ENCODE peak calls at places on chromosomes 13 and 19, in seven cellular contexts. L is H9, G is mesenchymal stem cell, V is IMR-90, D is neuronal stem cell, O is H1, R is trophoblast cell. N is an unnamed sample. For H3K4me1, the result is how much of the 10 kb centered on the place peaks cover.

GRCh38 chr19:15433519-15434069 is 14.8 kb upstream of the AKAP8L start:
- DNase-seq in L (no peak), G (no peak), V (no peak), D (no peak), O (no peak), R (no peak), N (no peak)

GRCh38 chr19:48795855-48796142 is 15.0 kb downstream of the BCAT2 start:
- DNase-seq in L (no peak), G (no peak), V (no peak), D (no peak), O (no peak), R (no peak), N (no peak)

GRCh38 chr19:36032251-36033104 is at the start of gene CLIP3:
- DNase-seq in L (peak), G (peak), V (peak), D (peak), O (no peak), R (peak), N (peak)

GRCh38 chr19:3775831-3776230 is 3.8 kb upstream of the RAX2 start:
- DNase-seq in L (no peak), G (no peak), V (no peak), D (no peak), O (no peak), R (no peak), N (no peak)

GRCh38 chr19:42277821-42278809 is 9.1 kb downstream of the CIC start:
- DNase-seq in L (peak), G (peak), V (no peak), D (no peak), O (no peak), R (no peak), N (no peak)

GRCh38 chr19:6272411-6272791 is 7.4 kb downstream of the MLLT1 start:
- DNase-seq in L (no peak), G (no peak), V (no peak), D (no peak), O (no peak), R (no peak), N (no peak)

GRCh38 chr19:42312370-42312769 is 739 bp upstream of the TMEM145 start:
- DNase-seq in L (no peak), G (no peak), V (no peak), D (no peak), O (no peak), R (no peak), N (no peak)

GRCh38 chr19:6866646-6867255 is 20.6 kb upstream of the ADGRE1 start:
- DNase-seq in L (no peak), G (no peak), V (no peak), D (no peak), O (no peak), R (no peak), N (no peak)

GRCh38 chr13:29713841-29714240 is 118.4 kb upstream of the SLC7A1 start:
- DNase-seq in L (no peak), G (no peak), V (peak), D (no peak), O (no peak), R (peak), N (peak)

GRCh38 chr13:25112856-25113255 is 16.9 kb downstream of the PABPC3 start:
- DNase-seq in L (no peak), G (no peak), V (no peak), D (no peak), O (no peak), R (no peak), N (no peak)

GRCh38 chr19:58570770-58571574 is 2.2 kb downstream of the MZF1 start:
- DNase-seq in L (no peak), G (no peak), V (no peak), D (no peak), O (no peak), R (no peak), N (no peak)

GRCh38 chr19:35346193-35347052 is 1.3 kb upstream of the FFAR1 start:
- DNase-seq in L (peak), G (no peak), V (no peak), D (no peak), O (no peak), R (no peak), N (no peak)

GRCh38 chr13:27969073-27969865 is at the start of gene CDX2:
- DNase-seq in L (peak), G (peak), V (no peak), D (no peak), O (no peak), R (no peak), N (peak)

GRCh38 chr13:100298691-100299090 is 209.8 kb downstream of the PCCA start:
- DNase-seq in L (no peak), G (no peak), V (no peak), D (no peak), O (no peak), R (no peak), N (no peak)

GRCh38 chr19:39402417-39403297 is 4.0 kb upstream of the ZFP36 start:
- DNase-seq in L (peak), G (peak), V (peak), D (peak), O (no peak), R (peak), N (peak)

GRCh38 chr19:50559636-50560035 is 8.6 kb downstream of the LRRC4B start:
- DNase-seq in L (no peak), G (no peak), V (no peak), D (no peak), O (no peak), R (no peak), N (no peak)

GRCh38 chr13:91101436-91101835 is 246.1 kb upstream of the MIR17HG start:
- DNase-seq in L (no peak), G (no peak), V (no peak), D (no peak), O (no peak), R (no peak), N (peak)

GRCh38 chr19:34808566-34808965 is 35.6 kb upstream of the ZNF599 start:
- DNase-seq in L (no peak), G (peak), V (peak), D (no peak), O (no peak), R (peak), N (peak)

GRCh38 chr19:17466487-17466850 is 3.9 kb upstream of the SLC27A1 start:
- DNase-seq in L (no peak), G (no peak), V (no peak), D (no peak), O (no peak), R (no peak), N (no peak)

GRCh38 chr19:49145485-49146407 is 9.4 kb downstream of the HRC start:
- DNase-seq in L (peak), G (peak), V (peak), D (peak), O (no peak), R (peak), N (peak)

GRCh38 chr19:16588824-16589577 is 16.8 kb upstream of the SLC35E1 start:
- DNase-seq in L (no peak), G (no peak), V (no peak), D (no peak), O (no peak), R (no peak), N (no peak)

GRCh38 chr13:30744056-30744684 is 8.8 kb downstream of the ALOX5AP start:
- DNase-seq in L (no peak), G (peak), V (peak), D (no peak), O (no peak), R (peak), N (no peak)

GRCh38 chr19:10256970-10257615 is 5.1 kb downstream of the MRPL4 start:
- DNase-seq in L (no peak), G (no peak), V (no peak), D (no peak), O (no peak), R (no peak), N (no peak)

GRCh38 chr13:97905517-97905916 is 48.0 kb upstream of the IPO5 start:
- DNase-seq in L (no peak), G (no peak), V (no peak), D (no peak), O (no peak), R (no peak), N (no peak)

GRCh38 chr19:34244611-34245299 is 9.6 kb upstream of the GARRE1 start:
- DNase-seq in L (no peak), G (no peak), V (peak), D (no peak), O (no peak), R (no peak), N (no peak)

GRCh38 chr19:53109527-53109926 is 6.3 kb upstream of the ZNF160 start:
- DNase-seq in L (no peak), G (no peak), V (no peak), D (no peak), O (no peak), R (no peak), N (no peak)

GRCh38 chr13:21014666-21015170 is 46.7 kb downstream of the LATS2 start:
- DNase-seq in L (no peak), G (peak), V (peak), D (no peak), O (no peak), R (no peak), N (no peak)

GRCh38 chr13:108044929-108045328 is 170.4 kb downstream of the LIG4 start:
- DNase-seq in L (no peak), G (no peak), V (no peak), D (no peak), O (no peak), R (no peak), N (no peak)

DNA sequence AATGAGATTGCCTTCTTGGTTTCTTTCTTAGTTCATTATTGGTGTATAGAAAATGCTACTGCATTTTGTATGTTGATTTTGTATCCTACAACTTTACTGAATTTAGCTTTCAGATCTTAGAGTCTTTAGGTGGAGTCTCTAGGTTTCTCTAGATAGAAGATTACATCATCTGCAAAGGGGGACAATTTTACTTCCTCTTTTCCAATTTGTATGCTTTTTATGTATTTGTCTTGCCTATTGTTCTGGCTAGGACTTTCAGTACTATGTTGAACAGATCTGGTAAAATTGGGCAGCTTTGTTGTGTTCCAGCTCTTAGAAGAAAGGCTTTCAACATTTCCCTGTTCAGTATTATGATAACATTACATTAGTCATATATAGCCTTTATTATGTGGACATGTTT is 101.0 kb upstream of the SPRY2 start:
- DNase-seq in L (no peak), G (no peak), V (no peak), D (no peak), O (no peak), R (no peak), N (no peak)
- H2BK120ac ChIP-seq in L (no peak), G (no peak), V (no peak), D (no peak), O (no peak), R (no peak), N (no peak)

GRCh38 chr13:99256709-99257108 is 1.5 kb downstream of the GPR18 start:
- DNase-seq in L (no peak), G (peak), V (peak), D (no peak), O (no peak), R (peak), N (no peak)
- H3K4me1 ChIP-seq in L (under half), G (under half), V (under half), D (under half), O (under half), R (under half), N (under half)

GRCh38 chr13:49897713-49898112 is 38.4 kb downstream of the SPRYD7 start:
- DNase-seq in L (no peak), G (no peak), V (no peak), D (no peak), O (no peak), R (no peak), N (no peak)

GRCh38 chr13:49898792-49899191 is 37.3 kb downstream of the SPRYD7 start:
- DNase-seq in L (no peak), G (no peak), V (no peak), D (no peak), O (no peak), R (no peak), N (no peak)

GRCh38 chr13:49895826-49896225 is 40.3 kb downstream of the SPRYD7 start:
- DNase-seq in L (no peak), G (no peak), V (no peak), D (no peak), O (no peak), R (peak), N (no peak)

GRCh38 chr13:49890376-49890775 is 45.8 kb downstream of the SPRYD7 start:
- DNase-seq in L (peak), G (no peak), V (no peak), D (no peak), O (no peak), R (no peak), N (no peak)

DNA sequence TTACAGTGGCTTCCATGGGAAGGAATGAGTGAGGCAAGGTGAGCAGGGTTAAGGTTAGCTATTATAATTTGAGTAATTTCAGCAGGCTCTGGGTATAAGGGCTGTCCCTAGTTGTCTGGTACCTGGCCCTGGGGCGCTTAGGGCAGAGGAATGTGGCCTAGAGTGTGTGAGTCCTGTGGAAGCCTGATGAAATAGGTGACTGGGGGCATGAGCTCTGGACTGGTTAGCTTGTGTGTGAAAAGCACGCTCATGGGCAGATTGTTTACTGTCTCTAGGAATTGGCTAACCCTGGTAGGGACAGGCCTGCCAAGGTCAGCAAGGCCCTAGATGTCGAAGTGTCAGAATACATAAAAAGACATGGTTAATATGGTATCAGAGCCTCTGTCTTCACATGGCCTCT is 42.5 kb downstream of the SPRYD7 start:
- DNase-seq in L (no peak), G (no peak), V (no peak), D (no peak), O (no peak), R (peak), N (no peak)
- H2BK120ac ChIP-seq in L (no peak), G (no peak), V (no peak), D (no peak), O (no peak), R (no peak), N (no peak)

GRCh38 chr19:1508507-1508856 is 4.3 kb downstream of the ADAMTSL5 start:
- DNase-seq in L (no peak), G (no peak), V (no peak), D (no peak), O (no peak), R (peak), N (no peak)

GRCh38 chr19:1510442-1510806 is 2.4 kb downstream of the ADAMTSL5 start:
- DNase-seq in L (no peak), G (no peak), V (no peak), D (no peak), O (no peak), R (no peak), N (no peak)

GRCh38 chr19:1510807-1511206 is 2.0 kb downstream of the ADAMTSL5 start:
- DNase-seq in L (no peak), G (no peak), V (no peak), D (no peak), O (no peak), R (no peak), N (no peak)

GRCh38 chr19:1511318-1511988 is 1.4 kb downstream of the ADAMTSL5 start:
- DNase-seq in L (no peak), G (no peak), V (no peak), D (no peak), O (no peak), R (no peak), N (no peak)

GRCh38 chr19:1509589-1510441 is 3.0 kb downstream of the ADAMTSL5 start:
- DNase-seq in L (no peak), G (no peak), V (no peak), D (no peak), O (no peak), R (no peak), N (no peak)
- H3K4me1 ChIP-seq in L (under half), G (under half), V (under half), D (under half), O (under half), R (under half), N (under half)

GRCh38 chr19:19033176-19033425 is 216 bp downstream of the SUGP2 start:
- DNase-seq in L (no peak), G (no peak), V (no peak), D (no peak), O (no peak), R (peak), N (no peak)

GRCh38 chr19:19026299-19026971 is 6.9 kb downstream of the SUGP2 start:
- DNase-seq in L (no peak), G (no peak), V (no peak), D (no peak), O (no peak), R (no peak), N (peak)

GRCh38 chr19:19032420-19033175 is 719 bp downstream of the SUGP2 start:
- DNase-seq in L (peak), G (peak), V (peak), D (peak), O (peak), R (peak), N (peak)

GRCh38 chr19:19027228-19027627 is 6.1 kb downstream of the SUGP2 start:
- DNase-seq in L (no peak), G (no peak), V (no peak), D (no peak), O (no peak), R (no peak), N (no peak)

GRCh38 chr19:19028526-19028925 is 4.8 kb downstream of the SUGP2 start:
- DNase-seq in L (no peak), G (no peak), V (no peak), D (no peak), O (no peak), R (no peak), N (no peak)
- H2BK120ac ChIP-seq in L (no peak), G (no peak), V (no peak), D (no peak), O (no peak), R (no peak), N (no peak)

GRCh38 chr19:13101590-13102415 is 855 bp downstream of the LYL1 start:
- DNase-seq in L (no peak), G (no peak), V (no peak), D (no peak), O (no peak), R (no peak), N (no peak)

GRCh38 chr19:13098291-13099072 is 4.2 kb downstream of the LYL1 start:
- DNase-seq in L (peak), G (peak), V (no peak), D (no peak), O (no peak), R (peak), N (peak)

GRCh38 chr19:13099073-13099999 is 3.3 kb downstream of the LYL1 start:
- DNase-seq in L (peak), G (no peak), V (no peak), D (no peak), O (no peak), R (peak), N (peak)

GRCh38 chr19:13100871-13101589 is 1.6 kb downstream of the LYL1 start:
- DNase-seq in L (no peak), G (no peak), V (no peak), D (no peak), O (no peak), R (no peak), N (peak)

GRCh38 chr19:13100031-13100588 is 2.5 kb downstream of the LYL1 start:
- DNase-seq in L (no peak), G (no peak), V (no peak), D (no peak), O (no peak), R (no peak), N (no peak)
- H3K4me1 ChIP-seq in L (under half), G (under half), V (under half), D (under half), O (under half), R (under half), N (under half)

DNA sequence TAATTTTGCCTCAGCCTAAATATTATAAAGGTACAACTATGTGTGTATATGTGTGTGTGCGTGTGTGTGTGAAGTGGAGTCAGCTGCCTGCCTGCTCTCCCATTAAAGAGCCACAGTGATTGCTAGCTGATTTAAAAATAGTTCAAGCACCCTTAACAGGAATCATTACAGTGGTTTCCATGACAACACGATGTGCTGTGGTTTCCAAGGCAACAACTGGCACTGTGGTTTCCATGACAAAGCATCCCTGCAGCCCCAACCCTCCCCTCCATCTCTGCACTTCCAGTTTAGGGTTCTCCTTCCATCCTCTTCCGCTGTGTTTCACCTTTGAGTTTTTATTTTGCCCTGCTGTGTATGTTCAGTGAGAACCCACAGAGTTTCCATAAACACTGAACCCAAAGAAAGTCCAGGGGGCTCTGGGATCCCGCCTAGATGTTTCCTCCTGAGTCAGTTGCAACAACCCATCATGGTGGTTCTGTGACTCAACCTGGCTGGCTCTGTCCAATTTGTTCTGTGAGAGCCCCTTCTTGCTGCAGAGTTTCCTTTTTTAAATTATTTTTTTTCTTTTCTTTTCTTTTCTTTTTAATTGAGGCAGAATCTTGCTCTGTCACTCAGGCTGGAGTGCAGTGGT is 7.1 kb upstream of the PNMA8A start:
- DNase-seq in L (no peak), G (peak), V (peak), D (no peak), O (no peak), R (no peak), N (peak)
- H2BK120ac ChIP-seq in L (peak), G (no peak), V (no peak), D (no peak), O (no peak), R (no peak), N (no peak)

GRCh38 chr13:110240943-110241342 is 66.0 kb downstream of the COL4A1 start:
- DNase-seq in L (no peak), G (no peak), V (no peak), D (no peak), O (no peak), R (no peak), N (no peak)

GRCh38 chr13:110240352-110240751 is 66.6 kb downstream of the COL4A1 start:
- DNase-seq in L (no peak), G (no peak), V (no peak), D (no peak), O (no peak), R (no peak), N (no peak)

GRCh38 chr13:110244096-110244830 is 62.7 kb downstream of the COL4A1 start:
- DNase-seq in L (no peak), G (no peak), V (peak), D (no peak), O (no peak), R (no peak), N (no peak)

GRCh38 chr13:110244926-110245325 is 62.0 kb downstream of the COL4A1 start:
- DNase-seq in L (no peak), G (no peak), V (no peak), D (no peak), O (no peak), R (no peak), N (no peak)

GRCh38 chr13:110242615-110243014 is 64.3 kb downstream of the COL4A1 start:
- DNase-seq in L (no peak), G (no peak), V (no peak), D (no peak), O (no peak), R (no peak), N (no peak)
- H3K4me1 ChIP-seq in L (under half), G (under half), V (under half), D (under half), O (under half), R (under half), N (under half)

DNA sequence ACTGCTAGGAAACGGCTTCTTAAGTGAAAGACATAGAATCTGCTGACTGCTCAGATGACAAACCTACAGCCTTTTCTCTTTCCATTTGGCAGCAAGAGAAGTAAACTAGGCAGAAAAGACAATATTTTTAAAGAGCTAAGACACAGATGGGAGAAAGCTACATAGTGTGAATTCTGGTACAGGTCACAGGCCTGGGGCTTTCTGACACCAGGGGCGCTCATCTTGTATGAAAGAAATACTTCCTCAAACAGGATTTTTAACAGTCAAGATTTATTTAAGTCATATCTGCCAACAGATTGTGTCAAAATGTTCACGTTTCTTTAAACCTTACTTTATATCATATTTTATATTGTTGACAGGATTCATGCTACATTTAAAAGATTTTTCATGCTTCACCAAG is 78.4 kb downstream of the MIPEP start:
- DNase-seq in L (no peak), G (no peak), V (no peak), D (no peak), O (no peak), R (no peak), N (no peak)
- H2BK120ac ChIP-seq in L (no peak), G (no peak), V (peak), D (no peak), O (no peak), R (peak), N (no peak)

N was measured in mesendoderm.